ENCODE peak calls at places on chromosomes 2 and 18, in nine cellular contexts. J is right cardiac atrium, X is breast epithelium, E is right atrium auricular region, I is mesendoderm, F is dorsolateral prefrontal cortex, G is PC-9, W is lung, R is brain microvascular endothelial cell. Z is an unnamed sample.

GRCh38 chr2:136384541-136385303 is 266.8 kb upstream of the CXCR4 start:
- DNase-seq in J (no peak), R (peak; percentile 26), X (no peak), F (no peak), W (no peak), I (peak; percentile 66), E (no peak), G (no peak), Z (no peak)

GRCh38 chr18:1585881-1586488 is 681.3 kb downstream of the ADCYAP1 start:
- DNase-seq in E (no peak), I (peak; percentile 52), J (no peak), F (no peak), G (peak; percentile 41), X (no peak), W (no peak), R (peak; percentile 3), Z (no peak)

GRCh38 chr2:217399288-217399687 is 539.4 kb upstream of the TNP1 start:
- DNase-seq in W (no peak), G (no peak), E (no peak), F (no peak), R (peak; percentile 79), J (no peak), I (no peak), X (no peak), Z (no peak)

GRCh38 chr18:47912794-47913594 is 17.5 kb downstream of the SMAD2 start:
- DNase-seq in R (no peak), J (no peak), I (no peak), G (no peak), X (no peak), E (no peak), W (no peak), F (no peak), Z (no peak)

GRCh38 chr2:193153576-193153975 is 958.8 kb upstream of the TMEFF2 start:
- DNase-seq in G (no peak), X (no peak), E (no peak), I (no peak), J (no peak), F (no peak), R (no peak), W (no peak), Z (no peak)

GRCh38 chr2:32617790-32618189 is 10.1 kb upstream of the TTC27 start:
- DNase-seq in W (no peak), J (no peak), X (no peak), G (no peak), E (no peak), F (no peak), I (no peak), R (no peak), Z (no peak)

GRCh38 chr2:71703981-71704545 is 250.7 kb downstream of the DYSF start:
- DNase-seq in W (no peak), X (no peak), J (no peak), R (no peak), G (no peak), F (peak; percentile 23), E (no peak), I (no peak), Z (peak; percentile 15)

GRCh38 chr2:185507703-185508102 is 230.9 kb upstream of the FSIP2 start:
- DNase-seq in R (no peak), X (no peak), G (no peak), F (no peak), J (no peak), E (no peak), W (no peak), I (no peak), Z (no peak)

GRCh38 chr2:152924722-152925121 is 206.3 kb downstream of the ARL6IP6 start:
- DNase-seq in X (peak; percentile 81), I (peak; percentile 3), R (no peak), J (no peak), W (peak; percentile 70), E (no peak), G (no peak), F (no peak), Z (peak; percentile 49)

GRCh38 chr2:231554748-231555545 is 24.7 kb upstream of the NMUR1 start:
- DNase-seq in I (no peak), F (no peak), R (peak; percentile 78), W (peak; percentile 49), E (peak; percentile 81), X (no peak), G (no peak), J (peak; percentile 70), Z (no peak)

GRCh38 chr2:74577448-74577847 is 22.9 kb downstream of the DOK1 start:
- DNase-seq in G (no peak), J (peak; percentile 34), R (no peak), I (no peak), W (no peak), F (no peak), E (no peak), X (no peak), Z (no peak)

GRCh38 chr18:21663615-21664014 is 41.0 kb downstream of the ABHD3 start:
- DNase-seq in J (peak; percentile 25), W (no peak), I (no peak), E (no peak), R (peak; percentile 37), G (no peak), F (no peak), X (no peak), Z (no peak)

GRCh38 chr2:12759248-12759647 is 42.5 kb downstream of the TRIB2 start:
- DNase-seq in I (no peak), R (peak; percentile 57), W (no peak), X (no peak), F (no peak), E (no peak), G (peak; percentile 90), J (no peak), Z (no peak)

GRCh38 chr2:234502285-234502918 is 5.5 kb upstream of the ARL4C start:
- DNase-seq in J (no peak), R (peak; percentile 79), W (no peak), E (no peak), X (peak; percentile 82), F (no peak), I (peak; percentile 54), G (peak; percentile 87), Z (no peak)

GRCh38 chr18:77526962-77527361 is 277.3 kb downstream of the GALR1 start:
- DNase-seq in R (no peak), G (no peak), I (no peak), E (no peak), W (no peak), X (no peak), J (no peak), F (no peak), Z (no peak)

GRCh38 chr2:242031481-242032019 is 162.0 kb downstream of the RTP5 start:
- DNase-seq in R (peak; percentile 63), J (no peak), E (peak; percentile 49), G (no peak), W (no peak), F (peak; percentile 14), I (no peak), X (no peak), Z (peak; percentile 24)

GRCh38 chr2:80074321-80074720 is 230.2 kb downstream of the LRRTM1 start:
- DNase-seq in W (no peak), F (no peak), I (no peak), R (no peak), J (no peak), G (no peak), X (no peak), E (no peak), Z (no peak)

GRCh38 chr2:226873826-226874225 is 38.0 kb downstream of the RHBDD1 start:
- DNase-seq in G (no peak), J (no peak), F (no peak), E (no peak), R (no peak), W (no peak), I (no peak), X (no peak), Z (no peak)

GRCh38 chr18:35507192-35507591 is 9.4 kb upstream of the INO80C start:
- DNase-seq in F (no peak), I (no peak), X (no peak), E (peak; percentile 23), G (peak; percentile 65), R (no peak), W (no peak), J (no peak), Z (no peak)

GRCh38 chr2:129192841-129193253 is 786.6 kb upstream of the RAB6C start:
- DNase-seq in X (no peak), G (peak; percentile 59), F (no peak), J (no peak), E (no peak), W (no peak), I (peak; percentile 80), R (no peak), Z (no peak)

GRCh38 chr2:164706522-164706921 is 85.2 kb upstream of the GRB14 start:
- DNase-seq in I (peak; percentile 37), W (no peak), J (no peak), X (no peak), F (no peak), G (no peak), E (no peak), R (peak; percentile 45), Z (no peak)

GRCh38 chr2:119490106-119490505 is 34.2 kb downstream of the SCTR start:
- DNase-seq in I (no peak), J (no peak), R (no peak), E (no peak), F (no peak), G (no peak), X (no peak), W (no peak), Z (no peak)
- H3K27ac ChIP-seq in I (no peak overlapping the region), J (no peak overlapping the region), R (no peak overlapping the region), E (no peak overlapping the region), F (no peak overlapping the region), G (no peak overlapping the region), X (no peak overlapping the region), W (peak overlapping the region; percentile 28), Z (no peak overlapping the region)

GRCh38 chr2:207819839-207820784 is 50.4 kb upstream of the FZD5 start:
- DNase-seq in J (no peak), E (no peak), R (no peak), X (no peak), W (no peak), F (no peak), I (no peak), G (no peak), Z (no peak)
- H3K27ac ChIP-seq in J (no peak overlapping the region), E (no peak overlapping the region), R (no peak overlapping the region), X (no peak overlapping the region), W (no peak overlapping the region), F (no peak overlapping the region), I (no peak overlapping the region), G (no peak overlapping the region), Z (no peak overlapping the region)

GRCh38 chr2:65437392-65438135 is 5.2 kb upstream of the SPRED2 start:
- DNase-seq in F (no peak), I (peak; percentile 96), J (no peak), W (no peak), R (no peak), X (no peak), E (no peak), G (peak; percentile 31), Z (no peak)
- H3K27ac ChIP-seq in F (peak overlapping the region; percentile 93), I (peak overlapping the region; percentile 23), J (no peak overlapping the region), W (peak overlapping the region; percentile 8), R (peak overlapping the region; percentile 97), X (peak overlapping the region; percentile 97), E (peak overlapping the region; percentile 96), G (peak overlapping the region; percentile 81), Z (peak overlapping the region; percentile 91)

DNA sequence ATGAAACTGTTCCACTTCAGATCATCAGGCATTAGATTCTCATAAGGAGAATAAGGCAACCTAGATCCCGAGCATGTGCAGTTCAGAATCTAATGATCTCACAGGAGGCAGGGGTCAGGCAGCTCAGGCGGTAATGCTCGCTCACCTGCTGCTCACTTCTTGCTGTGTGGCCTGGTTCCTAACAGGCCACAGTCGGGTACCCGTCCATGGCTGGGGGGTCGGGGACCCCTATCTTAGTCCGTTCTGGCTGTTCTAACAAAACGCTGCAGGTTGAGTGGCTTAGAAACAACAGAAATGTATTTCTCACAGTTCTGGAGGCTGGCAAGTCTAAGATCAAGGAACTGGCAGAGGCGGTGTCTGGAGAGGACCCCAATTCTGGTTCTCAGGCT is 79.2 kb downstream of the ASB1 start:
- DNase-seq in F (no peak), G (no peak), E (no peak), W (no peak), R (no peak), J (no peak), X (no peak), I (no peak), Z (peak; percentile 17)
- H3K27ac ChIP-seq in F (no peak overlapping the region), G (no peak overlapping the region), E (no peak overlapping the region), W (no peak overlapping the region), R (no peak overlapping the region), J (no peak overlapping the region), X (no peak overlapping the region), I (no peak overlapping the region), Z (no peak overlapping the region)